ENCODE peak calls at places on chromosome 1, in eight cellular contexts. B, O, S, H, K, Y, I and F are unnamed samples.

GRCh38 chr1:2290171-2290578 is 62.1 kb downstream of the SKI start:
- DNase-seq in H (no peak), I (no peak), O (no peak), K (no peak), Y (no peak), B (no peak), S (no peak), F (no peak)

GRCh38 chr1:23177438-23178380 is 9.1 kb upstream of the LUZP1 start:
- DNase-seq in O (peak), S (peak), K (no peak), I (peak), Y (peak), H (peak), B (peak), F (no peak)

GRCh38 chr1:117188268-117189108 is 22.2 kb downstream of the VTCN1 start:
- DNase-seq in S (no peak), H (no peak), Y (no peak), B (no peak), O (no peak), K (peak), I (no peak), F (no peak)

GRCh38 chr1:65267291-65268087 is 41.9 kb upstream of the DNAJC6 start:
- DNase-seq in S (no peak), B (no peak), K (no peak), Y (no peak), H (no peak), O (no peak), I (no peak), F (no peak)

GRCh38 chr1:94637096-94637495 is 95.5 kb upstream of the F3 start:
- DNase-seq in H (no peak), B (no peak), I (no peak), Y (no peak), K (no peak), S (no peak), O (no peak), F (no peak)

GRCh38 chr1:30274176-30274936 is 449.0 kb downstream of the MATN1 start:
- DNase-seq in H (no peak), Y (no peak), K (no peak), S (no peak), B (no peak), O (no peak), I (no peak), F (no peak)

GRCh38 chr1:112743174-112744018 is 28.3 kb upstream of the PPM1J start:
- DNase-seq in B (no peak), O (no peak), H (no peak), I (no peak), Y (no peak), K (no peak), S (no peak), F (no peak)

GRCh38 chr1:203807211-203807610 is 11.8 kb downstream of the ZBED6 start:
- DNase-seq in H (no peak), S (no peak), I (no peak), Y (no peak), O (no peak), K (no peak), B (no peak), F (no peak)

GRCh38 chr1:78825561-78825960 is 175.9 kb downstream of the IFI44 start:
- DNase-seq in S (no peak), O (no peak), Y (no peak), K (no peak), I (no peak), B (no peak), H (no peak), F (no peak)

GRCh38 chr1:110087812-110088738 is 17.6 kb upstream of the ALX3 start:
- DNase-seq in H (no peak), Y (peak), K (no peak), B (peak), O (no peak), S (no peak), I (peak), F (peak)

GRCh38 chr1:11882814-11883538 is 24.2 kb upstream of the NPPB start:
- DNase-seq in Y (peak), B (no peak), S (no peak), K (no peak), I (no peak), O (no peak), H (no peak), F (no peak)

GRCh38 chr1:152756872-152757271 is 953 bp upstream of the KPRP start:
- DNase-seq in B (no peak), I (no peak), H (no peak), Y (no peak), O (no peak), S (no peak), K (no peak), F (no peak)

GRCh38 chr1:114627107-114627506 is 42.7 kb downstream of the DENND2C start:
- DNase-seq in I (no peak), K (no peak), S (no peak), O (no peak), H (no peak), B (no peak), Y (no peak), F (no peak)

GRCh38 chr1:23097316-23097715 is 71.3 kb downstream of the LUZP1 start:
- DNase-seq in K (no peak), I (no peak), B (no peak), S (no peak), Y (no peak), H (no peak), O (no peak), F (no peak)